ENCODE peak calls at places on chromosomes 2 and 18, in six cellular contexts. A is adrenal gland, V is heart left ventricle, I is mucosa of descending colon, D is HCT116, M is K562. S is an unnamed sample.

GRCh38 chr2:46306988-46307655 is 9.9 kb downstream of the EPAS1 start:
- DNase-seq in A (no peak), V (peak; percentile 57), I (peak; percentile 42), D (no peak), M (no peak), S (peak; percentile 58)

GRCh38 chr18:75141734-75142133 is 67.2 kb downstream of the PTGR3 start:
- DNase-seq in A (no peak), V (no peak), I (no peak), D (no peak), M (no peak), S (no peak)

GRCh38 chr2:25347846-25348245 is 6.1 kb upstream of the DNMT3A start:
- DNase-seq in A (no peak), V (no peak), I (no peak), D (no peak), M (no peak), S (no peak)

GRCh38 chr2:237359894-237360780 is 53.8 kb downstream of the COL6A3 start:
- DNase-seq in A (no peak), V (no peak), I (no peak), D (no peak), M (no peak), S (no peak)

GRCh38 chr18:58536187-58536516 is 92.7 kb downstream of the ALPK2 start:
- DNase-seq in A (no peak), V (no peak), I (no peak), D (no peak), M (no peak), S (no peak)

GRCh38 chr2:144217853-144218633 is 301.9 kb downstream of the ZEB2 start:
- DNase-seq in A (no peak), V (no peak), I (no peak), D (no peak), M (no peak), S (no peak)

GRCh38 chr2:218187650-218188025 is 20.9 kb upstream of the CXCR1 start:
- DNase-seq in A (no peak), V (no peak), I (no peak), D (no peak), M (no peak), S (no peak)

GRCh38 chr18:27057459-27058302 is 127.4 kb downstream of the CHST9 start:
- DNase-seq in A (no peak), V (peak; percentile 37), I (no peak), D (no peak), M (no peak), S (no peak)

GRCh38 chr2:17962874-17963273 is 84.4 kb downstream of the KCNS3 start:
- DNase-seq in A (no peak), V (no peak), I (no peak), D (no peak), M (no peak), S (no peak)

GRCh38 chr2:161123531-161124030 is 36.6 kb upstream of the TANK start:
- DNase-seq in A (no peak), V (no peak), I (peak; percentile 47), D (peak; percentile 39), M (no peak), S (peak; percentile 54)

GRCh38 chr18:24679062-24679461 is 218.6 kb downstream of the HRH4 start:
- DNase-seq in A (no peak), V (no peak), I (no peak), D (no peak), M (no peak), S (no peak)

GRCh38 chr2:9030882-9031645 is 27.6 kb upstream of the MBOAT2 start:
- DNase-seq in A (no peak), V (no peak), I (no peak), D (no peak), M (no peak), S (no peak)

GRCh38 chr18:48934400-48934707 is 16.4 kb downstream of the SMAD7 start:
- DNase-seq in A (no peak), V (peak; percentile 29), I (no peak), D (no peak), M (no peak), S (no peak)

GRCh38 chr2:134271758-134272157 is 17.9 kb downstream of the MGAT5 start:
- DNase-seq in A (no peak), V (no peak), I (no peak), D (no peak), M (no peak), S (no peak)

GRCh38 chr2:166373951-166374350 is 1.8 kb downstream of the SCN9A start:
- DNase-seq in A (peak; percentile 57), V (no peak), I (peak; percentile 35), D (no peak), M (peak; percentile 71), S (no peak)

GRCh38 chr2:71865391-71865965 is 282.2 kb downstream of the CYP26B1 start:
- DNase-seq in A (no peak), V (no peak), I (no peak), D (no peak), M (no peak), S (no peak)

GRCh38 chr2:197200657-197201056 is 109.9 kb downstream of the ANKRD44 start:
- DNase-seq in A (no peak), V (no peak), I (no peak), D (no peak), M (no peak), S (no peak)

GRCh38 chr2:175234153-175234552 is 52.6 kb upstream of the ATP5MC3 start:
- DNase-seq in A (no peak), V (no peak), I (no peak), D (no peak), M (no peak), S (no peak)

GRCh38 chr2:26846334-26846863 is 1.5 kb upstream of the DPYSL5 start:
- DNase-seq in A (peak; percentile 84), V (peak; percentile 73), I (peak; percentile 71), D (peak; percentile 64), M (peak; percentile 64), S (peak; percentile 48)

GRCh38 chr2:66581461-66582363 is 146.8 kb downstream of the MEIS1 start:
- DNase-seq in A (peak; percentile 79), V (no peak), I (no peak), D (no peak), M (no peak), S (no peak)

GRCh38 chr2:45681675-45682074 is 30.2 kb downstream of the PRKCE start:
- DNase-seq in A (peak; percentile 71), V (peak; percentile 34), I (no peak), D (peak; percentile 81), M (no peak), S (peak; percentile 29)

GRCh38 chr18:48031011-48031480 is 100.6 kb upstream of the SMAD2 start:
- DNase-seq in A (peak; percentile 87), V (no peak), I (peak; percentile 81), D (peak; percentile 51), M (peak; percentile 40), S (peak; percentile 73)

GRCh38 chr18:8177330-8178016 is 431.8 kb upstream of the RAB12 start:
- DNase-seq in A (peak; percentile 75), V (no peak), I (peak; percentile 26), D (no peak), M (no peak), S (no peak)

GRCh38 chr2:188478724-188479123 is 187.1 kb downstream of the GULP1 start:
- DNase-seq in A (no peak), V (no peak), I (no peak), D (no peak), M (no peak), S (no peak)

GRCh38 chr2:241750076-241750840 is 15.8 kb downstream of the D2HGDH start:
- DNase-seq in A (no peak), V (no peak), I (no peak), D (no peak), M (no peak), S (no peak)

GRCh38 chr2:196987654-196988364 is 61.3 kb upstream of the PGAP1 start:
- DNase-seq in A (peak; percentile 70), V (no peak), I (peak; percentile 18), D (peak; percentile 82), M (no peak), S (no peak)

GRCh38 chr2:241224068-241224850 is 35.8 kb downstream of the ANO7 start:
- DNase-seq in A (peak; percentile 81), V (peak; percentile 65), I (no peak), D (no peak), M (no peak), S (no peak)

GRCh38 chr2:218041302-218042165 is 27.5 kb upstream of the RUFY4 start:
- DNase-seq in A (no peak), V (no peak), I (no peak), D (no peak), M (no peak), S (no peak)

GRCh38 chr2:215680605-215681598 is 245.0 kb upstream of the FN1 start:
- DNase-seq in A (no peak), V (no peak), I (no peak), D (no peak), M (no peak), S (no peak)

DNA sequence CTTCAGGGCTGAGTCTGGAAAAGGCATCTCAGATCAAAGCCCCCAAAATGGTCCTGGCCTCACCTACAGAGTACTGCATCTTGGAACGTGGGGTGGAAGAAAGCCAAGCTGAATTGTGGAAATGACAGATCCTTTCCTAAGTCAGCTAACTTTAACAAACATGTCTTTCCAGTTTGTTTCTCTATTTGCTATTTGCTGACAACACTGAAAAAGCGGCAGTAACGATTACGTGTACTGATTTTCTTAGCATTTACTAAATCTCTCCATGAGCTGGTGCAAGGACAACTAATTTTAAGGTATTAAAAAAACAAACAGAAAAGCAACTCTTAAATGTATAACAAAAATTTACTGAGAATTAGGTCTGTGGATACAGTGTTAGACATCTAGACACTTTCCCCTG is 1.1 kb downstream of the HIBCH start:
- DNase-seq in A (no peak), V (no peak), I (no peak), D (no peak), M (no peak), S (no peak)
- H3K4me3 ChIP-seq in A (no peak overlapping the region), V (peak overlapping the region; percentile 72), I (no peak overlapping the region), D (peak overlapping the region; percentile 89), M (peak overlapping the region; percentile 72), S (peak overlapping the region; percentile 66)

GRCh38 chr2:102049756-102050443 is 58.1 kb downstream of the IL1R2 start:
- DNase-seq in A (peak; percentile 83), V (no peak), I (peak; percentile 51), D (no peak), M (no peak), S (peak; percentile 58)

GRCh38 chr2:102050854-102051391 is 59.2 kb downstream of the IL1R2 start:
- DNase-seq in A (peak; percentile 96), V (peak; percentile 92), I (peak; percentile 66), D (no peak), M (peak; percentile 61), S (peak; percentile 72)

GRCh38 chr2:102053096-102053495 is 61.3 kb downstream of the IL1R2 start:
- DNase-seq in A (peak; percentile 50), V (no peak), I (no peak), D (no peak), M (no peak), S (peak; percentile 15)

GRCh38 chr2:102051659-102052366 is 60.1 kb downstream of the IL1R2 start:
- DNase-seq in A (peak; percentile 54), V (no peak), I (no peak), D (no peak), M (no peak), S (no peak)

GRCh38 chr2:102052367-102052764 is 60.6 kb downstream of the IL1R2 start:
- DNase-seq in A (peak; percentile 18), V (no peak), I (no peak), D (no peak), M (no peak), S (no peak)
- H3K4me3 ChIP-seq in A (no peak overlapping the region), V (no peak overlapping the region), I (no peak overlapping the region), D (no peak overlapping the region), M (no peak overlapping the region), S (no peak overlapping the region)

GRCh38 chr2:230924470-230925341 is at the start of gene GPR55:
- DNase-seq in A (no peak), V (no peak), I (peak; percentile 60), D (no peak), M (peak; percentile 53), S (peak; percentile 50)
- H3K4me3 ChIP-seq in A (no peak within 1 kb of the TSS), V (no peak within 1 kb of the TSS), I (no peak within 1 kb of the TSS), D (no peak within 1 kb of the TSS), M (no peak within 1 kb of the TSS), S (no peak within 1 kb of the TSS)

GRCh38 chr2:236306825-236307540 is 42.8 kb upstream of the ASB18 start:
- DNase-seq in A (no peak), V (no peak), I (no peak), D (no peak), M (no peak), S (no peak)
- H3K4me3 ChIP-seq in A (no peak overlapping the region), V (no peak overlapping the region), I (no peak overlapping the region), D (no peak overlapping the region), M (no peak overlapping the region), S (no peak overlapping the region)